ENCODE peak calls at places on chromosomes 12 and 14, in ten cellular contexts. U is cardiac muscle cell, C is AG09309, Y is nephron progenitor cell, T is hepatocyte, F is mesothelial cell of epicardium, R is GM10248, P is adrenal gland, H is lower lobe of right lung, I is B cell. L is an unnamed sample.

GRCh38 chr12:40158592-40159111 is 52.8 kb upstream of the SLC2A13 start:
- DNase-seq in R (no peak), F (no peak), H (no peak), P (no peak), T (no peak), U (peak; percentile 2), Y (no peak), I (no peak), C (no peak), L (no peak)

GRCh38 chr14:99930420-99931274 is 134.6 kb upstream of the EVL start:
- DNase-seq in T (no peak), Y (no peak), P (no peak), F (no peak), R (peak; percentile 57), C (no peak), H (no peak), U (no peak), I (no peak), L (peak; percentile 69)

GRCh38 chr12:81998761-81999378 is 239.7 kb upstream of the PPFIA2 start:
- DNase-seq in F (no peak), R (no peak), P (no peak), C (no peak), H (no peak), I (no peak), Y (no peak), T (no peak), U (peak; percentile 20), L (no peak)

GRCh38 chr12:29208060-29208459 is 59.0 kb downstream of the FAR2 start:
- DNase-seq in F (no peak), C (no peak), P (no peak), H (peak; percentile 51), T (no peak), U (no peak), Y (no peak), R (no peak), I (no peak), L (no peak)

GRCh38 chr12:47821346-47821706 is 1.6 kb upstream of the HDAC7 start:
- DNase-seq in Y (no peak), T (no peak), P (no peak), C (no peak), H (no peak), I (no peak), R (no peak), U (no peak), F (no peak), L (no peak)

GRCh38 chr14:51211149-51211548 is 28.9 kb upstream of the TMX1 start:
- DNase-seq in I (no peak), T (no peak), Y (no peak), P (no peak), R (no peak), H (no peak), F (no peak), C (no peak), U (peak; percentile 61), L (no peak)

GRCh38 chr12:95810411-95810810 is 19.8 kb upstream of the NTN4 start:
- DNase-seq in Y (no peak), I (no peak), T (no peak), H (no peak), C (no peak), F (no peak), U (no peak), P (no peak), R (no peak), L (no peak)

GRCh38 chr12:9134981-9135628 is 19.4 kb upstream of the A2M start:
- DNase-seq in R (no peak), P (no peak), F (no peak), U (no peak), I (no peak), T (no peak), C (no peak), Y (no peak), H (peak; percentile 47), L (peak; percentile 25)

GRCh38 chr12:46523863-46524770 is 151.5 kb upstream of the SLC38A2 start:
- DNase-seq in P (no peak), I (no peak), R (no peak), F (no peak), U (peak; percentile 74), Y (no peak), C (peak; percentile 80), H (no peak), T (peak; percentile 55), L (no peak)

GRCh38 chr14:83470466-83470865 is 1936.8 kb upstream of the SEL1L start:
- DNase-seq in H (no peak), C (peak; percentile 3), U (no peak), F (no peak), Y (no peak), P (no peak), I (no peak), R (no peak), T (peak; percentile 9), L (no peak)

GRCh38 chr12:102522768-102523167 is 42.4 kb upstream of the IGF1 start:
- DNase-seq in U (no peak), F (no peak), T (no peak), H (no peak), C (no peak), Y (no peak), P (no peak), I (no peak), R (no peak), L (no peak)

GRCh38 chr14:52802597-52802996 is 11.2 kb upstream of the GNPNAT1 start:
- DNase-seq in H (no peak), Y (no peak), T (no peak), F (no peak), R (no peak), P (no peak), U (no peak), C (no peak), I (no peak), L (no peak)

GRCh38 chr14:67071506-67071905 is 117.7 kb upstream of the GARIN2 start:
- DNase-seq in C (no peak), Y (no peak), R (no peak), P (no peak), U (no peak), I (no peak), T (no peak), H (no peak), F (no peak), L (no peak)

GRCh38 chr12:80551897-80552296 is 107.9 kb downstream of the PTPRQ start:
- DNase-seq in I (no peak), P (peak; percentile 65), R (no peak), U (peak; percentile 92), H (no peak), C (peak; percentile 87), T (peak; percentile 52), Y (no peak), F (no peak), L (no peak)

DNA sequence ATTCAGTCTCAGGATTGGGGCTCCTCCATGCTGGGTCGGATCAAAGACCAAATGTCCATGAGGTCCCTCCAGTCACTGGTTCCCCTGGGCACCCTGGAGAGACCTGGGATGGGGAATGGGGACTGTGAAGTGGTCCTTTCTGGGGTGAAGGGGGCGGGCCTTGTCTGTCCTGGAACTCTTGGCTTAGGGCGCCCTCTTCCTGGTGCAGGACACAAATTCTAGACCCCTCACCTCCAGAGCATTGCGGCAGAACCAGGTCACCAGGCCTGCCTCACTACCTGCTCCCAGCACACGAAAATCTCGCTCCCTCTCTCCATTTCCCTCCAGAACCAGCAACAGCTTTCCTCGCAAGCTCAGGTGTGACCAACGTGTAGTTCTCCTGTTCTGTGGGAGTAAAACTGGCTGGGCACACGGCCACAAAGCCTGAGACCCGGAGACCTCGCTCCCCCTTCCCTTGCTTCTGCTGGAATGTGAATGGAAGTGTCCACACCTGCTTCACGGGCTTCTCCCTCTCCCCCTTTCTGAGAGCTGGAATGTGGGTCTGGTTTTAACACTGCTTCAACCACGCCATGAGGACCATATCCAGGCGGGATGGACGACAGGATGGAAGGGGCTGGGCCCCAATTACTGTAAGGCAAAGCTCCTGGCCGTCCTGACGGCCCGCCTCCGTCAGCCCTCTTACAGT is 112.7 kb downstream of the SCARB1 start:
- DNase-seq in P (no peak), H (no peak), T (no peak), U (no peak), C (no peak), I (no peak), Y (peak; percentile 45), R (no peak), F (no peak), L (no peak)
- TF ChIP-seq CTCF in P (no peak), H (peak; percentile 8), T (peak; percentile 36), U (peak; percentile 14), C (no peak), I (no peak), Y (no peak), R (peak; percentile 4), F (no peak), L (no peak)

GRCh38 chr12:1544991-1545700 is 49.2 kb downstream of the FBXL14 start:
- DNase-seq in C (no peak), P (no peak), Y (no peak), I (no peak), T (no peak), H (no peak), R (no peak), U (peak; percentile 62), F (no peak), L (no peak)
- TF ChIP-seq CTCF in C (peak; percentile 42), P (peak; percentile 28), Y (no peak), I (no peak), T (peak; percentile 21), H (peak; percentile 28), R (no peak), U (peak; percentile 49), F (no peak), L (no peak)

GRCh38 chr12:127926004-127926403 is 341.0 kb upstream of the TMEM132C start:
- DNase-seq in H (no peak), F (no peak), P (peak; percentile 51), T (peak; percentile 55), C (no peak), R (no peak), I (no peak), Y (peak; percentile 33), U (no peak), L (no peak)
- TF ChIP-seq CTCF in H (peak; percentile 32), F (no peak), P (peak; percentile 52), T (peak; percentile 73), C (peak; percentile 79), R (no peak), I (no peak), Y (peak; percentile 43), U (no peak), L (no peak)

GRCh38 chr12:113783811-113784210 is 182.3 kb downstream of the RBM19 start:
- DNase-seq in U (no peak), C (no peak), I (no peak), F (no peak), H (no peak), P (no peak), T (no peak), R (no peak), Y (no peak), L (no peak)

GRCh38 chr12:113788020-113788856 is 177.9 kb downstream of the RBM19 start:
- DNase-seq in P (no peak), F (no peak), T (no peak), I (no peak), Y (no peak), R (no peak), U (peak; percentile 39), C (no peak), H (no peak), L (no peak)

GRCh38 chr12:113781415-113782198 is 184.5 kb downstream of the RBM19 start:
- DNase-seq in Y (no peak), C (no peak), F (no peak), R (no peak), T (no peak), I (no peak), U (peak; percentile 66), P (no peak), H (no peak), L (no peak)

GRCh38 chr12:113786107-113786506 is 180.0 kb downstream of the RBM19 start:
- DNase-seq in P (no peak), F (no peak), U (no peak), Y (no peak), T (no peak), H (no peak), I (no peak), C (no peak), R (no peak), L (no peak)
- TF ChIP-seq CTCF in P (no peak), F (no peak), U (no peak), Y (no peak), T (no peak), H (no peak), I (no peak), C (no peak), R (no peak), L (no peak)

L was measured in GM20000.